ENCODE peak calls at places on chromosomes 2 and 18, in seven cellular contexts. O is left ventricle myocardium inferior, Z is Karpas-422, W is right cardiac atrium, F is A549, M is pancreas, J is upper lobe of right lung. S is an unnamed sample. For H3K4me1 and H3K9me3, the result is how much of the 10 kb centered on the place peaks cover.

GRCh38 chr18:78638889-78639596 is 340.6 kb upstream of the SALL3 start:
- DNase-seq in J (no peak), F (no peak), W (no peak), O (no peak), Z (no peak), M (peak), S (no peak)

GRCh38 chr18:8904316-8904715 is 198.2 kb upstream of the NDUFV2 start:
- DNase-seq in O (no peak), W (no peak), F (no peak), Z (peak), J (no peak), M (no peak), S (no peak)

GRCh38 chr2:235051436-235052260 is 99.8 kb downstream of the SH3BP4 start:
- DNase-seq in O (no peak), W (no peak), M (no peak), Z (no peak), F (no peak), J (no peak), S (no peak)

GRCh38 chr2:222715729-222716128 is 44.3 kb downstream of the MOGAT1 start:
- DNase-seq in O (no peak), Z (no peak), F (no peak), J (no peak), M (no peak), W (no peak), S (no peak)

GRCh38 chr2:119704670-119705120 is 25.7 kb downstream of the TMEM177 start:
- DNase-seq in J (no peak), W (no peak), O (no peak), Z (no peak), M (no peak), F (no peak), S (no peak)

GRCh38 chr2:191601060-191601459 is 76.9 kb upstream of the NABP1 start:
- DNase-seq in Z (no peak), W (no peak), M (no peak), J (peak), F (no peak), O (no peak), S (no peak)

GRCh38 chr2:100928235-100928634 is 73.9 kb upstream of the RPL31 start:
- DNase-seq in O (no peak), F (no peak), W (no peak), M (no peak), Z (no peak), J (no peak), S (no peak)

GRCh38 chr2:7427293-7428060 is 510.3 kb downstream of the RNF144A start:
- DNase-seq in J (no peak), M (no peak), F (peak), O (no peak), W (no peak), Z (peak), S (no peak)

GRCh38 chr18:40102903-40103302 is 1852.1 kb upstream of the PIK3C3 start:
- DNase-seq in W (no peak), M (no peak), Z (no peak), F (no peak), O (no peak), J (no peak), S (no peak)

GRCh38 chr2:67400560-67401464 is 3.7 kb downstream of the ETAA1 start:
- DNase-seq in M (no peak), F (peak), J (no peak), W (no peak), Z (no peak), O (no peak), S (no peak)

GRCh38 chr2:69381337-69381737 is 5.7 kb downstream of the GFPT1 start:
- DNase-seq in J (no peak), M (no peak), O (no peak), W (no peak), F (peak), Z (no peak), S (no peak)

GRCh38 chr18:44599409-44599808 is 81.3 kb upstream of the SETBP1 start:
- DNase-seq in O (peak), Z (no peak), M (no peak), W (peak), J (no peak), F (no peak), S (no peak)

GRCh38 chr18:44598514-44598913 is 82.2 kb upstream of the SETBP1 start:
- DNase-seq in Z (peak), W (no peak), O (no peak), M (no peak), J (no peak), F (no peak), S (no peak)

GRCh38 chr18:44594779-44595467 is 85.8 kb upstream of the SETBP1 start:
- DNase-seq in F (no peak), Z (no peak), M (no peak), J (no peak), O (no peak), W (no peak), S (no peak)

GRCh38 chr18:44601447-44601846 is 79.2 kb upstream of the SETBP1 start:
- DNase-seq in W (no peak), F (peak), J (no peak), Z (no peak), M (no peak), O (no peak), S (no peak)

DNA sequence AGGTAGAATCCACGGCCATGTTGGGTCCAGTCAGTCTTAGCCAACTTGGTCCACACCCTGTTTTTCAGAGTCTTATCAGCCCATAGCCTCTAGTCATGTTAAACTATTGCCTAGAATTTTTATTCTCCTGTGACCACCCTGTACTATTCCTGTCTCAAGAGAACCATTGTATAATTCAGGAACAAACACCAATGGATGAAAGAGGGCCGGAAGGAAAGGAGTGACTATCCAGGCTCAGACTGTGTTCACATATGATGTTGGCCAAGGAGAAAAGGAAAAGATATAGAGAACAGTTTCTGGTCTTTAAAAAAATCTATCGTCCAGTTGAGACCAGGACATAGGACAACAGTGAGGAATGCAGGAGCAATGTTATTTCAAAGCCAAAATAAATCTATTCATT is 82.9 kb upstream of the SETBP1 start:
- DNase-seq in J (no peak), F (no peak), O (no peak), W (no peak), Z (no peak), M (no peak), S (no peak)
- H3K4me1 ChIP-seq in J (under half), F (under half), O (under half), W (under half), Z (under half), M (under half), S (under half)

GRCh38 chr2:240135706-240136012 is 446 bp downstream of the COPS9 start:
- DNase-seq in J (no peak), M (no peak), F (no peak), Z (peak), O (no peak), W (no peak), S (no peak)

GRCh38 chr2:240134956-240135520 is 1.1 kb downstream of the COPS9 start:
- DNase-seq in J (peak), M (peak), W (no peak), O (no peak), F (no peak), Z (no peak), S (no peak)

GRCh38 chr2:240133401-240133800 is 2.7 kb downstream of the COPS9 start:
- DNase-seq in M (peak), Z (no peak), W (no peak), O (no peak), J (peak), F (no peak), S (no peak)

GRCh38 chr2:240136013-240136670 is at the start of gene COPS9:
- DNase-seq in M (peak), F (peak), W (peak), O (peak), Z (peak), J (peak), S (peak)

DNA sequence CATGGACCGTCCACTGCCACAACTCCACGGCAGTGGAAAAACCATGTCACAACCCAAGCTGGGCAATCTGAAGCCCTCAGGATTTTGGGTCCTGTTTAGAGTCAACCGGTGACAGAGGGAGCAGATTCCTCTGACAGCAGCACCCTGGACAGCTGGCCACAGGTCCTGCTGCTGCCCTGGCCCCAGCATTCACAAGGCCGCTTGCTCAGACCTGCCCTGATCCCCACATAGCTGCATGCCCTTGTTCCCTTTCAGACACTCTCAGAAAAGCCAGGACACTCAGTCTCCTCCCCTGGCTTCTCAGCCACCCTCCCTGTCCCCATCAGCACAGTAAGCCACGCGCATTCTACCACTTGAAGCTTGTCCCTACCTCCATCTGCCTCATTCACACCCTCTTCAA is 1.6 kb downstream of the COPS9 start:
- DNase-seq in W (no peak), M (peak), Z (no peak), O (no peak), J (peak), F (no peak), S (no peak)
- H3K4me3 ChIP-seq in W (no peak), M (no peak), Z (peak), O (peak), J (no peak), F (peak), S (no peak)

GRCh38 chr2:228602277-228602676 is 420.8 kb upstream of the SPHKAP start:
- DNase-seq in Z (no peak), W (no peak), J (no peak), F (no peak), M (no peak), O (no peak), S (no peak)
- H3K9me3 ChIP-seq in Z (under half), W (under half), J (under half), F (under half), M (under half), O (under half), S (under half)

DNA sequence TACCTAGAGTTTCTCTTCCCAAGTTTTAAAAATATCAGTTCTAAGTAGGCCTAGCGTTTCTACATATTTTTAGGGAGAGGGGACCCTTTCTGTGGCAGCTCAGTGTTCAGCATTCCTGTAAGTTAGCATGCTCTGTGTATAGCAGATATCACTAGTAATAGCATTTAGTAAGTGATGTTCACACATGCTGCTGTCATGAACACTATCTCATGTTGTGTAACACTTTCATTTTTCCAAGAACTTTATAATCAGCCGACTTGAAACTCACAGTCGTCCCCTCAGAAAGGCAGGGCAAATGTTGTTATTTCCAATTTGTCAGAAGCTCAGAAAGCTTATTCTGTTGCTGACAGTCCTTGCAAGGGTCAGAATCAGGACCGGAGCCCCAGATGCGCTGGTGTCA is 267.7 kb downstream of the ALPK2 start:
- DNase-seq in O (no peak), M (no peak), Z (no peak), J (no peak), F (no peak), W (no peak), S (no peak)
- H3K4me1 ChIP-seq in O (under half), M (under half), Z (under half), J (under half), F (half or more), W (under half), S (under half)

GRCh38 chr18:3120356-3120755 is 99.4 kb downstream of the MYOM1 start:
- DNase-seq in J (no peak), M (no peak), F (no peak), Z (no peak), O (no peak), W (no peak), S (no peak)
- H3K4me3 ChIP-seq in J (no peak), M (no peak), F (no peak), Z (no peak), O (no peak), W (no peak), S (no peak)

GRCh38 chr18:25245299-25245698 is 106.7 kb downstream of the ZNF521 start:
- DNase-seq in O (no peak), Z (no peak), F (no peak), W (no peak), M (no peak), J (no peak), S (no peak)
- H3K9me3 ChIP-seq in O (under half), Z (under half), F (under half), W (under half), M (under half), J (under half), S (under half)

GRCh38 chr2:200757414-200757813 is 54.3 kb upstream of the BZW1 start:
- DNase-seq in F (no peak), M (no peak), J (no peak), W (no peak), O (no peak), Z (peak), S (no peak)
- H3K4me1 ChIP-seq in F (half or more), M (under half), J (under half), W (under half), O (under half), Z (under half), S (under half)

GRCh38 chr2:21489050-21489449 is 365.3 kb downstream of the TDRD15 start:
- DNase-seq in J (no peak), W (no peak), Z (no peak), O (no peak), M (no peak), F (no peak), S (no peak)
- H3K4me3 ChIP-seq in J (no peak), W (no peak), Z (no peak), O (no peak), M (no peak), F (no peak), S (no peak)

GRCh38 chr18:3500016-3500415 is 50.0 kb downstream of the TGIF1 start:
- DNase-seq in Z (no peak), J (no peak), W (no peak), O (no peak), M (no peak), F (no peak), S (no peak)
- H3K9me3 ChIP-seq in Z (under half), J (under half), W (under half), O (under half), M (under half), F (under half), S (under half)

DNA sequence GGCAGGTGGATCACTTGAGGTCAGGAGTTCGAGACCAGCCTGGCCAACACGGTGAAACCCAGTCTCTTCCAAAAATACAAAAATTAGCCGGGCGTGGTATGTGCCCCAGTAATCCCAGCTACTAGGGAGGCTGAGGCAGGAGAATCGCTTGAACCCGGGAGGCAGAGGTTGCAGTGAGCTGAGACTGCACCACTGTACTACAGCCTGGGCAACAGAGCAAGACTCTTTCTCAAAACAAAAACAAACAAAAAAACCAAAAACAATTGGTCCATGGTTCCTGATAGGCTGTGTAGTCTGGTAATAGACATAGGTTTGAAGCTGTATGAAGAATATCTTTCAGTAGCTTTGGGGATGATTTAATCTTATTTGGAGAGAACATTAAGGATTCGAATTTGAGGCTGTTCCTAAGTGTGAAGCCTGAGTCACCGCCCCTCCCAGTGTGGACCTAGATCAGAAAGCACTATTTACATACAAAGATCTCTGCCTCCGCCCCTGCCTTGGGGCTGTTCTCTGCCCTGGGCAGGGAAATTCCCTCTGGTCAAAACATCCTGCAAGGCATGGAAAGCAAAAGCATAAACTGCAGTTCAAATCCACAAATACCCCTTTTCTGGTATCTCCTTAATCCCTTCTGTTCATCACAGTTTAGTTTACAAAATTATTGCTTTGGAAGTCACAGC is 52.8 kb upstream of the PMAIP1 start:
- DNase-seq in Z (no peak), F (peak), W (no peak), M (no peak), J (no peak), O (no peak), S (no peak)
- H3K4me1 ChIP-seq in Z (under half), F (under half), W (under half), M (under half), J (under half), O (under half), S (under half)

S was measured in thoracic aorta.